ENCODE peak calls at places on chromosomes 11 and 22, in five cellular contexts. M, F, J, N and I are unnamed samples.

GRCh38 chr11:82858556-82859091 is 41.6 kb downstream of the PRCP start:
- DNase-seq in N (no peak), J (no peak), M (no peak), F (no peak), I (no peak)

GRCh38 chr11:83566948-83567347 is 280.8 kb upstream of the CCDC90B start:
- DNase-seq in M (no peak), F (no peak), J (peak), N (no peak), I (no peak)

GRCh38 chr22:47195676-47196492 is 433.4 kb downstream of the TBC1D22A start:
- DNase-seq in N (no peak), J (no peak), F (peak), M (no peak), I (peak)

GRCh38 chr11:30535818-30536217 is 50.3 kb downstream of the MPPED2 start:
- DNase-seq in F (no peak), J (no peak), M (no peak), N (no peak), I (no peak)

GRCh38 chr11:94997437-94997836 is 23.9 kb downstream of the KDM4D start:
- DNase-seq in F (no peak), J (peak), N (no peak), M (no peak), I (no peak)

GRCh38 chr22:23833911-23834317 is 4.9 kb downstream of the DERL3 start:
- DNase-seq in J (no peak), M (no peak), F (no peak), N (no peak), I (peak)

GRCh38 chr11:40166892-40167291 is 1292.6 kb downstream of the LRRC4C start:
- DNase-seq in F (no peak), N (no peak), M (no peak), J (no peak), I (no peak)

GRCh38 chr11:94775576-94776327 is 7.6 kb downstream of the AMOTL1 start:
- DNase-seq in N (no peak), F (no peak), J (no peak), M (no peak), I (no peak)

GRCh38 chr11:126992804-126993111 is 7.8 kb downstream of the KIRREL3 start:
- DNase-seq in F (no peak), M (no peak), N (no peak), J (peak), I (no peak)

GRCh38 chr22:32050678-32051515 is 7.8 kb downstream of the SLC5A1 start:
- DNase-seq in N (peak), M (no peak), J (peak), F (no peak), I (peak)

GRCh38 chr11:70567680-70568503 is 169.6 kb downstream of the CTTN start:
- DNase-seq in J (peak), F (peak), M (peak), N (no peak), I (peak)

GRCh38 chr11:57094206-57094940 is 87.4 kb upstream of the LRRC55 start:
- DNase-seq in F (no peak), M (no peak), J (peak), N (no peak), I (no peak)

GRCh38 chr22:31750365-31751284 is 693 bp upstream of the PRR14L start:
- DNase-seq in J (no peak), M (no peak), F (peak), N (no peak), I (no peak)

GRCh38 chr11:74169736-74170458 is 905 bp downstream of the C2CD3 start:
- DNase-seq in F (peak), M (no peak), N (no peak), J (peak), I (no peak)

GRCh38 chr22:35912668-35913067 is 116.0 kb downstream of the RBFOX2 start:
- DNase-seq in J (no peak), F (no peak), N (peak), M (no peak), I (no peak)

GRCh38 chr11:68211546-68211945 is 1.6 kb downstream of the KMT5B start:
- DNase-seq in J (no peak), N (no peak), M (no peak), F (peak), I (no peak)
- H3K9ac ChIP-seq in J (peak), N (no peak), M (peak), F (peak), I (peak)

GRCh38 chr11:34055218-34056000 is 3.9 kb downstream of the CAPRIN1 start:
- DNase-seq in F (no peak), N (no peak), M (no peak), J (no peak), I (no peak)
- H3K4me3 ChIP-seq in F (no peak), N (no peak), M (no peak), J (no peak), I (no peak)

DNA sequence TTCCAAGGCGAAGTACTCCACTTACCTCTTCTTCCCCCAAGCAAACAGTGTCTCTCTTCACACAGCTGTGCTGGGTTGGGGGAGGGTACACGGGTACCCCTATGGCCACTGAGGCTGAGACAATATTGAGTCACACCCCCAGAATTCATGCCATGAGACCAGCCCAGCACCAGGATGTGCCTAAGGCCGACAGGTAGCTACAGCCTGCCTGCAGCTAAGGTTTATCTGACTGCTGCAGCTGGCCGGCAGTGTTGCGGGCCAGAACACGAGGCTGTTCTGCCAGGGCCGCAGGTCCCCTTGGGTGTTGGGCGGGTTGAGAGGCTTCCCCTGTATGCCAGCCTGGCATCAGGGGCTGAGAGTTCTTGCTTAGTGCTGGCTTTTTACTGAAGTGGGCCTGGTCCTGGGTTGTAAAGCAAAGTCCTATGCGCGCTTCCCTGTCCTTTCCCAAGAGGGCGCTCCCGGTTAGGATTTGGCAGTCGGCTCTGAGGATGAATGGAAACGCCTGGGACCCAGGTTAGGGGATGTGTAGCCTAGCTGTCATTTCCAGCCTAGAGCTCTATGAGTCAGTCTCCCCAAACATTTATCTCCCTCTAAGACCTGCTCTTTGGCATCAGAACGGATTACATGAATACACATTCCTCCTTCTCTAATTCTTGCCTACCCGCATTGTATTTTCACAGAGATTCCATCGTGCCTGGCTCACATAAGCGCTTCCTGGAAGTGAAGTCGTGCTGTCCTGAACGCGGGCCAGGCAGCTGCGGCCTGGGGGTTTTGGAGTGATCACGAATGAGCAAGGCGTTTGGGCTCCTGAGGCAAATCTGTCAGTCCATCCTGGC is 7.1 kb downstream of the USP18 start:
- DNase-seq in M (peak), J (peak), N (peak), F (peak), I (no peak)
- H3K9ac ChIP-seq in M (peak), J (peak), N (no peak), F (no peak), I (no peak)

DNA sequence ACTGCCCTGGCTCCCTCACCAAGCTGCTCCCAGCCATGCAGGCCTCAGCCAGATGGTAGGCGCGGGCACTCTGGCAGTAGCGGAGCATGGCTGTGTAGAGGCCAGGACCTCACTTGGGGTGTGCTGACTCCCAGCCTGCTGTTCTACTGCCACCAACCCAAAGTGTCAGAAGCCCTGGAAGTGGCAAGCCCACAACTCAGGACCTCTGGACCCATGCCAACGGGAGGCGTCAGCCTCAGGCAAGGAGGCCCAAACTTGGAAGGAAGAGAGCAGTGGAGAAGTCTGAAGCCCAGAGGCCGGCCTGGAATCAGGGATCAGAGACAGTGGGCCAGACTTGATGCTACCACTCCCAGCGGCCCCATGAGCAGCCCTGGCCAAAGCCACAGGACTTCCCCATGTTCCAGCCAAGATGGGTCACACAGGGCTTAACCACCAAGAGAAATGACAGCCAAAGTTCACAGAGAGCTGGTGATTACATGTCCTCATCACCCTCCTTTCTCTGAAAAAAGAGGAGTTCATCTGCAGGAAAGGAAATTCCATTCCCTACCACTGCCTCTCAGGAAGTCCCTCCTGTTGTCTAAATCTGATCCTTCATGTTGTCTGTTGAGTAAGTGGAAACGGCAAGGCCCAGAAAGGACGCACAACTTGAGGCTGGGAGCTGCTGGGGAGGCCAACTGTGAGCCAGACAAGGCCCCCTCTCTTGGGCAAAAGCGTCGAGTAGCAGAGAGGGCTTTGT is 4.4 kb downstream of the ARRB1 start:
- DNase-seq in F (peak), M (no peak), J (no peak), N (no peak), I (peak)
- H3K4me3 ChIP-seq in F (no peak), M (no peak), J (no peak), N (no peak), I (no peak)

GRCh38 chr11:123235687-123236261 is 40.7 kb upstream of the CLMP start:
- DNase-seq in F (no peak), N (no peak), M (no peak), J (no peak), I (no peak)
- H3K9ac ChIP-seq in F (no peak), N (no peak), M (no peak), J (no peak), I (no peak)

GRCh38 chr22:48332438-48333322 is 1495.0 kb downstream of the BRD1 start:
- DNase-seq in J (no peak), N (no peak), F (no peak), M (no peak), I (peak)

GRCh38 chr22:48334971-48335370 is 1492.7 kb downstream of the BRD1 start:
- DNase-seq in N (no peak), J (no peak), M (no peak), F (no peak), I (peak)

GRCh38 chr22:48331691-48332220 is 1495.9 kb downstream of the BRD1 start:
- DNase-seq in J (no peak), M (no peak), F (no peak), N (no peak), I (peak)

GRCh38 chr22:48333816-48334735 is 1493.6 kb downstream of the BRD1 start:
- DNase-seq in N (no peak), J (no peak), F (no peak), M (no peak), I (peak)

DNA sequence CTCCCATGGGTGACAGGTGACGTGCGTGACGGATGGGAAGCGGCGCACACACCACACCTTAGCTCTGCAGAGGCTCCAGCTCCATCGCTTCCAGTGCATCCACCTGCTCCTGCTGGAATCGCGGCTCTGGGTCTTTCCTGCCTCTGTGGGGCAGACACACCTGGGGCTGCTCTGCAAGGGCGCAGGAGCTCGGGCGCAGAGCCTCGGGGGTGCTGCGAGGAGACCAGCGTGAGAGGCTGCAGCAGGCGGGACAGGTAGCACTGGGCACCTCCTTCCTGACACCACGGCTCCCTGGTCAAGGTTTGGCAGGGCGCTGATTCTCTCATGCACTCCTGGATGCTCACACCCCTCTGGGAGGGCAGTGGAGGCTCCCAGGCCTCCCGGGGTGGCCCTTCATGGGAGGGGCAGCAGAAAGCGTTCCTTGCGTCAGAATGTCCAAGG is 1494.3 kb downstream of the BRD1 start:
- DNase-seq in N (no peak), M (no peak), J (no peak), F (no peak), I (peak)
- H3K4me3 ChIP-seq in N (no peak), M (no peak), J (no peak), F (no peak), I (no peak)

GRCh38 chr11:6400431-6401345 is 10.4 kb downstream of the SMPD1 start:
- DNase-seq in F (no peak), N (no peak), M (no peak), J (no peak), I (no peak)

GRCh38 chr11:6401439-6401838 is 11.2 kb downstream of the SMPD1 start:
- DNase-seq in M (no peak), J (no peak), N (no peak), F (no peak), I (no peak)

GRCh38 chr11:6402061-6402470 is 11.8 kb downstream of the SMPD1 start:
- DNase-seq in J (no peak), M (no peak), F (no peak), N (no peak), I (no peak)

GRCh38 chr11:6403539-6403938 is 13.3 kb downstream of the SMPD1 start:
- DNase-seq in M (no peak), N (no peak), F (no peak), J (no peak), I (peak)

DNA sequence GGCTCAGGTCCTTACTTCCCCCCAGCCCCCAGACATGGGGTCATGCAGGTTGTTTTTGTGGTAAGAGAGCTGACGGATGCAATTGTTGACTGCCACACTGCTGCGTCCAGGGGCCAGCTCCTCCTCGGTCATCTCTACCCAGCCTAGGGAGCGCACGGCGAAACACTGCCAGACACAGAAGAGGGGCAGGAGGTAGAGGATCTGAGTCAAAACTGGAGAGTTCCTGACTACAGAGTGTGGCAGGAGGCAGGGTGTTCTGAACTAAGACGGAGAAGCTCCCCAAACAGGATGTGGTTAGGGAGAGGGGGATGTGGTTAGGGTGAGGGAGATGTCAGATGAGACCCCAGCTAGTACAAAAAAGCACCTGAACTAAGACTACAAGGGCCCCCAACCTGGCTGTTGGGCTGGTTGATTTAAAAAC is 12.3 kb downstream of the SMPD1 start:
- DNase-seq in M (no peak), N (peak), F (peak), J (no peak), I (no peak)
- H3K9ac ChIP-seq in M (no peak), N (no peak), F (no peak), J (no peak), I (no peak)

GRCh38 chr11:110377451-110377850 is 52.3 kb upstream of the FDX1 start:
- DNase-seq in J (no peak), N (no peak), F (no peak), M (no peak), I (no peak)

GRCh38 chr11:110374921-110375320 is 54.8 kb upstream of the FDX1 start:
- DNase-seq in N (no peak), J (no peak), M (no peak), F (no peak), I (no peak)

GRCh38 chr11:110379261-110379660 is 50.5 kb upstream of the FDX1 start:
- DNase-seq in M (no peak), N (no peak), F (no peak), J (no peak), I (no peak)

GRCh38 chr11:110379936-110380335 is 49.8 kb upstream of the FDX1 start:
- DNase-seq in F (no peak), N (no peak), M (no peak), J (no peak), I (no peak)

GRCh38 chr11:110376711-110377324 is 52.9 kb upstream of the FDX1 start:
- DNase-seq in N (peak), J (peak), M (peak), F (peak), I (peak)
- H3K4me3 ChIP-seq in N (peak), J (no peak), M (no peak), F (no peak), I (peak)

GRCh38 chr11:65554057-65554818 is 3.9 kb downstream of the LTBP3 start:
- DNase-seq in J (no peak), M (no peak), N (no peak), F (no peak), I (no peak)
- H3K9ac ChIP-seq in J (peak), M (peak), N (peak), F (peak), I (no peak)

DNA sequence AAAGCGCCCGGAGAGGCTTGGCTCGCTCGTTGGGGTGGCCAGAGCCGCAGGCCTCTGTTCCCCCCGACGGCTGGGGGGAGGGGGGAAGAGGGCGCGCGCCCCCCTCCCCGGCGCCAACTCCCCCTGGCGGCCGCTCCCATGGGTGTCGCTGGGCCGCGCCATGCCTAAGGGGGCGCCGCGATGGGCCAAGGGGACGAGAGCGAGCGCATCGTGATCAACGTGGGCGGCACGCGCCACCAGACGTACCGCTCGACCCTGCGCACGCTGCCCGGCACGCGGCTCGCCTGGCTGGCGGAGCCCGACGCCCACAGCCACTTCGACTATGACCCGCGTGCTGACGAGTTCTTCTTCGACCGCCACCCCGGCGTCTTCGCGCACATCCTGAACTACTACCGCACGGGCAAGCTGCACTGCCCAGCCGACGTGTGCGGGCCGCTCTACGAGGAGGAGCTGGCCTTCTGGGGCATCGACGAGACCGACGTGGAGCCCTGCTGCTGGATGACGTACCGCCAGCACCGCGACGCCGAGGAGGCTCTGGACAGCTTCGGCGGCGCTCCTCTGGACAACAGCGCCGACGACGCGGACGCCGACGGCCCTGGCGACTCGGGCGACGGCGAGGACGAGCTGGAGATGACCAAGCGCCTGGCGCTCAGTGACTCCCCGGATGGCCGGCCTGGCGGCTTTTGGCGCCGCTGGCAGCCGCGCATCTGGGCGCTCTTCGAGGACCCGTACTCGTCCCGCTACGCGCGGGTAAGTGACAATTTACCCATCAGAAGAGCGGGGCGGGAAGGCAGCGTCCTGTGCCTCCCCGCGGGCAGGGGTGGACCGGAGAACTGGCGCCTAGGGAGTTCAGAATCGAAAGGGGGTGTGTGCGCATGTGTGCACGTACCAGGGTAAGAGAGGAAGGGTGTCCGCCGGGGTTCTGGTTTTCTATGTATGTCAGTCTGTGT is 1.5 kb downstream of the KCNC1 start:
- DNase-seq in N (no peak), F (no peak), M (no peak), J (no peak), I (peak)
- H3K4me3 ChIP-seq in N (no peak), F (no peak), M (no peak), J (no peak), I (no peak)